ENCODE peak calls at places on chromosomes 3 and 15, in eight cellular contexts. One of them, this sample, is unnamed.

GRCh38 chr3:128482857-128483656 is 9.9 kb downstream of the GATA2 start:
- DNase-seq in EH: peak; percentile 96
- DNase-seq in anterior cingulate cortex: no peak
- DNase-seq in HEK293T: no peak
- DNase-seq in kidney: peak; percentile 83
- DNase-seq in A549: no peak
- DNase-seq in stimulated activated CD4-positive, alpha-beta T cell treated with anti-CD3 and anti-CD28 coated beads, Interleukin-1b, Interleukin-23, amount 100 ng/mL, for 24 hours: no peak
- DNase-seq in Right ventricle myocardium superior: peak; percentile 52
- DNase-seq in this sample: no peak

GRCh38 chr3:175851541-175851940 is 992.4 kb downstream of the NAALADL2 start:
- DNase-seq in stimulated activated CD4-positive, alpha-beta T cell treated with anti-CD3 and anti-CD28 coated beads, Interleukin-1b, Interleukin-23, amount 100 ng/mL, for 24 hours: no peak
- DNase-seq in HEK293T: no peak
- DNase-seq in EH: no peak
- DNase-seq in Right ventricle myocardium superior: no peak
- DNase-seq in anterior cingulate cortex: no peak
- DNase-seq in A549: no peak
- DNase-seq in kidney: no peak
- DNase-seq in this sample: no peak

GRCh38 chr15:38854506-38854905 is 289.9 kb upstream of the RASGRP1 start:
- DNase-seq in anterior cingulate cortex: no peak
- DNase-seq in kidney: no peak
- DNase-seq in stimulated activated CD4-positive, alpha-beta T cell treated with anti-CD3 and anti-CD28 coated beads, Interleukin-1b, Interleukin-23, amount 100 ng/mL, for 24 hours: no peak
- DNase-seq in A549: no peak
- DNase-seq in Right ventricle myocardium superior: no peak
- DNase-seq in EH: no peak
- DNase-seq in HEK293T: no peak
- DNase-seq in this sample: no peak

GRCh38 chr3:71416868-71417267 is 166.7 kb downstream of the FOXP1 start:
- DNase-seq in kidney: no peak
- DNase-seq in HEK293T: peak; percentile 56
- DNase-seq in A549: peak; percentile 42
- DNase-seq in EH: no peak
- DNase-seq in stimulated activated CD4-positive, alpha-beta T cell treated with anti-CD3 and anti-CD28 coated beads, Interleukin-1b, Interleukin-23, amount 100 ng/mL, for 24 hours: no peak
- DNase-seq in Right ventricle myocardium superior: no peak
- DNase-seq in anterior cingulate cortex: no peak
- DNase-seq in this sample: no peak

GRCh38 chr3:12046406-12046805 is 42.2 kb downstream of the SYN2 start:
- DNase-seq in anterior cingulate cortex: peak; percentile 3
- DNase-seq in HEK293T: peak; percentile 10
- DNase-seq in Right ventricle myocardium superior: no peak
- DNase-seq in kidney: no peak
- DNase-seq in stimulated activated CD4-positive, alpha-beta T cell treated with anti-CD3 and anti-CD28 coated beads, Interleukin-1b, Interleukin-23, amount 100 ng/mL, for 24 hours: no peak
- DNase-seq in A549: peak; percentile 6
- DNase-seq in EH: no peak
- DNase-seq in this sample: no peak

GRCh38 chr3:112101946-112102345 is 15.8 kb downstream of the C3orf52 start:
- DNase-seq in A549: peak; percentile 71
- DNase-seq in EH: peak; percentile 90
- DNase-seq in anterior cingulate cortex: no peak
- DNase-seq in Right ventricle myocardium superior: no peak
- DNase-seq in stimulated activated CD4-positive, alpha-beta T cell treated with anti-CD3 and anti-CD28 coated beads, Interleukin-1b, Interleukin-23, amount 100 ng/mL, for 24 hours: no peak
- DNase-seq in kidney: no peak
- DNase-seq in HEK293T: no peak
- DNase-seq in this sample: no peak

GRCh38 chr3:147410518-147411234 is 1.5 kb downstream of the ZIC1 start:
- DNase-seq in kidney: peak; percentile 64
- DNase-seq in A549: peak; percentile 23
- DNase-seq in anterior cingulate cortex: no peak
- DNase-seq in EH: peak; percentile 90
- DNase-seq in Right ventricle myocardium superior: no peak
- DNase-seq in HEK293T: no peak
- DNase-seq in stimulated activated CD4-positive, alpha-beta T cell treated with anti-CD3 and anti-CD28 coated beads, Interleukin-1b, Interleukin-23, amount 100 ng/mL, for 24 hours: no peak
- DNase-seq in this sample: no peak

GRCh38 chr3:21825684-21826083 is 74.7 kb upstream of the ZNF385D start:
- DNase-seq in stimulated activated CD4-positive, alpha-beta T cell treated with anti-CD3 and anti-CD28 coated beads, Interleukin-1b, Interleukin-23, amount 100 ng/mL, for 24 hours: no peak
- DNase-seq in Right ventricle myocardium superior: no peak
- DNase-seq in A549: no peak
- DNase-seq in kidney: no peak
- DNase-seq in EH: no peak
- DNase-seq in HEK293T: no peak
- DNase-seq in anterior cingulate cortex: no peak
- DNase-seq in this sample: no peak

GRCh38 chr3:45915518-45916231 is 27.6 kb upstream of the CXCR6 start:
- DNase-seq in EH: peak; percentile 92
- DNase-seq in stimulated activated CD4-positive, alpha-beta T cell treated with anti-CD3 and anti-CD28 coated beads, Interleukin-1b, Interleukin-23, amount 100 ng/mL, for 24 hours: peak; percentile 42
- DNase-seq in anterior cingulate cortex: no peak
- DNase-seq in A549: peak; percentile 44
- DNase-seq in HEK293T: no peak
- DNase-seq in Right ventricle myocardium superior: no peak
- DNase-seq in kidney: no peak
- DNase-seq in this sample: no peak

GRCh38 chr3:175255698-175256097 is 396.6 kb downstream of the NAALADL2 start:
- DNase-seq in anterior cingulate cortex: no peak
- DNase-seq in kidney: no peak
- DNase-seq in stimulated activated CD4-positive, alpha-beta T cell treated with anti-CD3 and anti-CD28 coated beads, Interleukin-1b, Interleukin-23, amount 100 ng/mL, for 24 hours: no peak
- DNase-seq in A549: peak; percentile 2
- DNase-seq in HEK293T: no peak
- DNase-seq in EH: peak; percentile 46
- DNase-seq in Right ventricle myocardium superior: no peak
- DNase-seq in this sample: no peak